ENCODE peak calls at places on chromosomes 1 and 21, in four cellular contexts. One of them, this sample, is unnamed.

GRCh38 chr1:8945568-8945967 is at the start of gene CA6:
- DNase-seq in A549: no peak
- DNase-seq in IMR-90: no peak
- DNase-seq in H1: no peak
- DNase-seq in this sample: no peak

GRCh38 chr1:224245188-224245587 is 62.1 kb downstream of the DEGS1 start:
- DNase-seq in IMR-90: peak
- DNase-seq in A549: peak
- DNase-seq in H1: no peak
- DNase-seq in this sample: peak

GRCh38 chr21:45367402-45368351 is 37.3 kb upstream of the COL18A1 start:
- DNase-seq in H1: no peak
- DNase-seq in A549: no peak
- DNase-seq in IMR-90: no peak
- DNase-seq in this sample: peak

GRCh38 chr1:163399976-163400375 is 78.2 kb downstream of the NUF2 start:
- DNase-seq in IMR-90: no peak
- DNase-seq in H1: peak
- DNase-seq in A549: no peak
- DNase-seq in this sample: no peak

GRCh38 chr1:6287431-6287886 is 26.6 kb upstream of the GPR153 start:
- DNase-seq in IMR-90: no peak
- DNase-seq in A549: no peak
- DNase-seq in H1: no peak
- DNase-seq in this sample: no peak

GRCh38 chr1:34268311-34269042 is 91.8 kb downstream of the C1orf94 start:
- DNase-seq in A549: no peak
- DNase-seq in H1: no peak
- DNase-seq in IMR-90: peak
- DNase-seq in this sample: no peak

GRCh38 chr1:147080671-147081394 is 91.4 kb downstream of the PRKAB2 start:
- DNase-seq in IMR-90: no peak
- DNase-seq in H1: no peak
- DNase-seq in A549: no peak
- DNase-seq in this sample: no peak

GRCh38 chr1:216422821-216423529 is at the start of gene USH2A:
- DNase-seq in H1: no peak
- DNase-seq in A549: no peak
- DNase-seq in IMR-90: no peak
- DNase-seq in this sample: no peak

GRCh38 chr21:41825881-41826280 is 53.3 kb downstream of the PRDM15 start:
- DNase-seq in A549: no peak
- DNase-seq in H1: no peak
- DNase-seq in IMR-90: no peak
- DNase-seq in this sample: no peak

GRCh38 chr1:247173431-247173830 is 1.6 kb upstream of the ZNF124 start:
- DNase-seq in A549: no peak
- DNase-seq in H1: no peak
- DNase-seq in IMR-90: no peak
- DNase-seq in this sample: no peak

GRCh38 chr1:92404661-92405060 is 82.1 kb downstream of the GFI1 start:
- DNase-seq in IMR-90: peak
- DNase-seq in H1: no peak
- DNase-seq in A549: no peak
- DNase-seq in this sample: peak

GRCh38 chr1:1510912-1511532 is 940 bp upstream of the ATAD3A start:
- DNase-seq in A549: peak
- DNase-seq in IMR-90: peak
- DNase-seq in H1: peak
- DNase-seq in this sample: peak

GRCh38 chr21:45898781-45899180 is 82.8 kb upstream of the COL6A1 start:
- DNase-seq in A549: no peak
- DNase-seq in H1: no peak
- DNase-seq in IMR-90: no peak
- DNase-seq in this sample: no peak

GRCh38 chr1:89085781-89086180 is 20.8 kb upstream of the GBP1 start:
- DNase-seq in IMR-90: peak
- DNase-seq in A549: no peak
- DNase-seq in H1: no peak
- DNase-seq in this sample: peak

GRCh38 chr1:27621067-27621920 is 13.7 kb downstream of the FGR start:
- DNase-seq in H1: no peak
- DNase-seq in IMR-90: peak
- DNase-seq in A549: no peak
- DNase-seq in this sample: peak

GRCh38 chr1:50348449-50349241 is 74.6 kb downstream of the DMRTA2 start:
- DNase-seq in H1: no peak
- DNase-seq in A549: peak
- DNase-seq in IMR-90: peak
- DNase-seq in this sample: peak

GRCh38 chr1:175367896-175368295 is 175.3 kb upstream of the KIAA0040 start:
- DNase-seq in IMR-90: no peak
- DNase-seq in H1: no peak
- DNase-seq in A549: no peak
- DNase-seq in this sample: no peak

GRCh38 chr1:214072758-214073157 is 85.0 kb downstream of the PROX1 start:
- DNase-seq in IMR-90: no peak
- DNase-seq in A549: no peak
- DNase-seq in H1: no peak
- DNase-seq in this sample: no peak

GRCh38 chr1:34009340-34009975 is 145.6 kb downstream of the HMGB4 start:
- DNase-seq in H1: no peak
- DNase-seq in A549: no peak
- DNase-seq in IMR-90: no peak
- DNase-seq in this sample: no peak

GRCh38 chr1:154170547-154171221 is 15.8 kb upstream of the NUP210L start:
- DNase-seq in A549: no peak
- DNase-seq in H1: no peak
- DNase-seq in IMR-90: no peak
- DNase-seq in this sample: no peak

GRCh38 chr1:63307196-63307794 is 15.1 kb upstream of the FOXD3 start:
- DNase-seq in A549: no peak
- DNase-seq in H1: no peak
- DNase-seq in IMR-90: no peak
- DNase-seq in this sample: no peak

GRCh38 chr1:164764333-164764732 is 205.3 kb downstream of the PBX1 start:
- DNase-seq in IMR-90: peak
- DNase-seq in H1: no peak
- DNase-seq in A549: no peak
- DNase-seq in this sample: no peak

GRCh38 chr1:12174789-12175455 is 8.1 kb downstream of the TNFRSF1B start:
- DNase-seq in A549: no peak
- DNase-seq in H1: no peak
- DNase-seq in IMR-90: no peak
- DNase-seq in this sample: no peak

GRCh38 chr1:8818325-8818775 is 910 bp upstream of the RERE start:
- DNase-seq in IMR-90: peak
- DNase-seq in H1: no peak
- DNase-seq in A549: peak
- DNase-seq in this sample: no peak

GRCh38 chr1:246182149-246182851 is 324.8 kb downstream of the SMYD3 start:
- DNase-seq in IMR-90: no peak
- DNase-seq in A549: no peak
- DNase-seq in H1: no peak
- DNase-seq in this sample: no peak

GRCh38 chr1:212981025-212981495 is 30.7 kb downstream of the VASH2 start:
- DNase-seq in A549: peak
- DNase-seq in IMR-90: no peak
- DNase-seq in H1: no peak
- DNase-seq in this sample: no peak

GRCh38 chr1:222618880-222619321 is 1.0 kb downstream of the MIA3 start:
- DNase-seq in A549: no peak
- DNase-seq in IMR-90: peak
- DNase-seq in H1: no peak
- DNase-seq in this sample: peak

GRCh38 chr21:37339527-37339889 is 27.1 kb upstream of the DYRK1A start:
- DNase-seq in A549: no peak
- DNase-seq in IMR-90: no peak
- DNase-seq in H1: no peak
- DNase-seq in this sample: no peak

GRCh38 chr1:182111496-182111895 is 50.0 kb upstream of the ZNF648 start:
- DNase-seq in A549: no peak
- DNase-seq in IMR-90: no peak
- DNase-seq in H1: no peak
- DNase-seq in this sample: no peak

GRCh38 chr1:145690587-145691558 is 16.3 kb downstream of the PDZK1 start:
- DNase-seq in H1: no peak
- DNase-seq in IMR-90: peak
- DNase-seq in A549: no peak
- DNase-seq in this sample: peak

GRCh38 chr1:110555807-110556470 is 37.0 kb upstream of the KCNA10 start:
- DNase-seq in A549: no peak
- DNase-seq in H1: no peak
- DNase-seq in IMR-90: no peak
- DNase-seq in this sample: no peak

GRCh38 chr1:101474039-101474665 is 237.3 kb downstream of the S1PR1 start:
- DNase-seq in IMR-90: no peak
- DNase-seq in H1: no peak
- DNase-seq in A549: peak
- DNase-seq in this sample: peak

GRCh38 chr1:23578311-23578996 is 19.2 kb upstream of the ID3 start:
- DNase-seq in IMR-90: peak
- DNase-seq in H1: no peak
- DNase-seq in A549: no peak
- DNase-seq in this sample: no peak

DNA sequence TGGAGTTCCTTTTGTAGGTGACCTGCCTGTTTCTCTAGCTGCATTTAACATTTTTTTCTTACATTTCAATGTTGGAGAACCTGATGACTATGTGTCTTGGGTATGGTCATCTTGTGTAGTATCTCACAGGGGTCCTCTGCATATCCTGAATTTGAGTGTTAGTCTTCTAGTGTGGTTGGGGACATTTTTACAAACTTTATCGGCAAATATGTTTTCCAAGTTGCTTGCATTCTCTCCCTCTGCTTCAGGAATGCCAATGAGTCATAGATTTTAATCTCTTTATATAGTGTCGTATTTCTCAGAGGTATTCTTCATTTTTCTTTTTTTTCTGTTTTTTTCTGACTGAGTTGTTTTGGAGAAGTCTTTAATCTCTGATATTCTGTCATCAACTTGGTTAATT is 684.0 kb downstream of the NCAM2 start:
- DNase-seq in A549: no peak
- DNase-seq in IMR-90: peak
- DNase-seq in H1: no peak
- DNase-seq in this sample: no peak
- H3K4me3 ChIP-seq in A549: no peak
- H3K4me3 ChIP-seq in IMR-90: no peak
- H3K4me3 ChIP-seq in H1: no peak
- H3K4me3 ChIP-seq in this sample: no peak

GRCh38 chr1:18232052-18232451 is 124.5 kb downstream of the IGSF21 start:
- DNase-seq in IMR-90: no peak
- DNase-seq in A549: peak
- DNase-seq in H1: no peak
- DNase-seq in this sample: no peak
- TF ChIP-seq RFX5 in IMR-90: no peak
- TF ChIP-seq RFX5 in A549: no peak
- TF ChIP-seq RFX5 in H1: no peak
- TF ChIP-seq RFX5 in this sample: no peak

GRCh38 chr1:205240118-205240517 is 12.4 kb downstream of the TMCC2 start:
- DNase-seq in IMR-90: no peak
- DNase-seq in H1: no peak
- DNase-seq in A549: no peak
- DNase-seq in this sample: no peak

GRCh38 chr1:205240569-205240968 is 12.8 kb downstream of the TMCC2 start:
- DNase-seq in A549: no peak
- DNase-seq in H1: no peak
- DNase-seq in IMR-90: no peak
- DNase-seq in this sample: no peak

GRCh38 chr1:205239078-205239477 is 11.3 kb downstream of the TMCC2 start:
- DNase-seq in H1: no peak
- DNase-seq in A549: no peak
- DNase-seq in IMR-90: no peak
- DNase-seq in this sample: no peak

GRCh38 chr1:205243355-205244191 is 15.8 kb downstream of the TMCC2 start:
- DNase-seq in H1: no peak
- DNase-seq in IMR-90: no peak
- DNase-seq in A549: no peak
- DNase-seq in this sample: no peak

DNA sequence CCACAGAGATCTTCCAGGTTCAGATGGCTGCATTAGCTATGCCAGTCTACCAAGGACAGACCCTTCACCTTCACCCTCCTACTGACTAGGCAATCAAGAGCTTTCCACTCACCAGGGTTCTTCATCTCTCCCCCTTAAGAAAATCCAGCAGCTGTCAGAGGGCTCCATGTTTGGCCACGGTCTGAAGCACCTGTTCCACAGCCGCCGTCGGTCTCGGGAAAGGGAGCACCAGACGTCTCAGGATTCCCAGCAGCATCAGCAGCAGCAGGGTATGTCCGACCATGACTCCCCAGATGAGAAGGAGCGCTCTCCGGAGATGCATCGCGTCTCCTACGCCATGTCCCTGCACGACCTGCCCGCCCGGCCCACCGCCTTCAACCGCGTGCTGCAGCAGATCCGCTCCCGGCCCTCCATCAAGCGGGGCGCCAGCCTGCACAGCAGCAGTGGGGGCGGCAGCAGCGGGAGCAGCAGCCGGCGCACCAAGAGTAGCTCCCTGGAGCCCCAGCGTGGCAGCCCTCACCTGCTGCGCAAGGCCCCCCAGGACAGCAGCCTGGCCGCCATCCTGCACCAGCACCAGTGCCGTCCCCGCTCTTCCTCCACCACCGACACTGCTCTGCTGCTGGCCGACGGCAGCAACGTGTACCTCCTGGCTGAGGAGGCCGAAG is 13.8 kb downstream of the TMCC2 start:
- DNase-seq in IMR-90: no peak
- DNase-seq in A549: no peak
- DNase-seq in H1: no peak
- DNase-seq in this sample: no peak
- H3K4me3 ChIP-seq in IMR-90: no peak
- H3K4me3 ChIP-seq in A549: no peak
- H3K4me3 ChIP-seq in H1: no peak
- H3K4me3 ChIP-seq in this sample: no peak

GRCh38 chr1:78411707-78412106 is 79.1 kb upstream of the PTGFR start:
- DNase-seq in IMR-90: no peak
- DNase-seq in H1: no peak
- DNase-seq in A549: no peak
- DNase-seq in this sample: no peak

GRCh38 chr1:78408830-78409229 is 81.9 kb upstream of the PTGFR start:
- DNase-seq in H1: no peak
- DNase-seq in IMR-90: peak
- DNase-seq in A549: no peak
- DNase-seq in this sample: no peak

GRCh38 chr1:78410643-78411042 is 80.1 kb upstream of the PTGFR start:
- DNase-seq in IMR-90: no peak
- DNase-seq in A549: no peak
- DNase-seq in H1: no peak
- DNase-seq in this sample: no peak

DNA sequence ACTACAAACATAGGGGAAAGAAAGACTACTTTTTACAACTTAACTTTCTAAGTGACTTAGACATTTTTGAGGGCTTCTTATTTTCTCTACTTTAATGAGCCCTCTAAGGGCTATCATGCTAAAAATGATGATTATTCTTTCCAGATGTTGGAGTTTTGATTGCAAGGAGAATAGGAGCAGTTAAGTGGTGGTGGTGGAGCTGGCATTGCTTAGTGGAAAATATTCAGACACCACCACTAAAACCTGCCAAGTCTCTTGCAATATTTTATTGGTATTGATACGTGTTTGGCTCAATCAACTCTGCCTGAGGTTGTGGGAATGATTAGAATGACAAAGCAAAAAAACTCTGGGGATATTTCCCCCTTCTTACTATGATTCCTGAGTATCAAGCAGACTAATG is 82.6 kb upstream of the PTGFR start:
- DNase-seq in H1: no peak
- DNase-seq in A549: no peak
- DNase-seq in IMR-90: no peak
- DNase-seq in this sample: no peak
- TF ChIP-seq RFX5 in H1: no peak
- TF ChIP-seq RFX5 in A549: no peak
- TF ChIP-seq RFX5 in IMR-90: no peak
- TF ChIP-seq RFX5 in this sample: no peak